ENCODE peak calls at places on chromosomes 6 and 20, in four cellular contexts. One of them, this sample, is unnamed.

GRCh38 chr6:15439410-15440022 is 193.6 kb downstream of the JARID2 start:
- DNase-seq in OCI-LY7: no peak
- DNase-seq in progenitor cell of endocrine pancreas: no peak
- DNase-seq in MM.1S: peak
- DNase-seq in this sample: no peak

GRCh38 chr6:145483191-145483996 is 251.9 kb downstream of the EPM2A start:
- DNase-seq in MM.1S: no peak
- DNase-seq in OCI-LY7: no peak
- DNase-seq in progenitor cell of endocrine pancreas: no peak
- DNase-seq in this sample: no peak

GRCh38 chr6:35034411-35035171 is 106.5 kb downstream of the TCP11 start:
- DNase-seq in OCI-LY7: no peak
- DNase-seq in MM.1S: no peak
- DNase-seq in progenitor cell of endocrine pancreas: no peak
- DNase-seq in this sample: peak

GRCh38 chr20:40883097-40883496 is 145.5 kb upstream of the TOP1 start:
- DNase-seq in OCI-LY7: no peak
- DNase-seq in MM.1S: no peak
- DNase-seq in progenitor cell of endocrine pancreas: no peak
- DNase-seq in this sample: no peak

GRCh38 chr6:101779051-101779844 is 385.7 kb downstream of the GRIK2 start:
- DNase-seq in MM.1S: no peak
- DNase-seq in OCI-LY7: no peak
- DNase-seq in progenitor cell of endocrine pancreas: no peak
- DNase-seq in this sample: no peak

GRCh38 chr6:150334790-150335783 is 33.7 kb upstream of the IYD start:
- DNase-seq in OCI-LY7: peak
- DNase-seq in MM.1S: peak
- DNase-seq in progenitor cell of endocrine pancreas: peak
- DNase-seq in this sample: no peak

GRCh38 chr6:57024775-57025174 is 21.7 kb upstream of the KIAA1586 start:
- DNase-seq in OCI-LY7: no peak
- DNase-seq in progenitor cell of endocrine pancreas: no peak
- DNase-seq in MM.1S: no peak
- DNase-seq in this sample: no peak

GRCh38 chr6:27040244-27041042 is 207.1 kb upstream of the PRSS16 start:
- DNase-seq in MM.1S: no peak
- DNase-seq in OCI-LY7: no peak
- DNase-seq in progenitor cell of endocrine pancreas: no peak
- DNase-seq in this sample: no peak

GRCh38 chr6:1761472-1761871 is 151.8 kb downstream of the FOXC1 start:
- DNase-seq in OCI-LY7: no peak
- DNase-seq in progenitor cell of endocrine pancreas: no peak
- DNase-seq in MM.1S: no peak
- DNase-seq in this sample: no peak

GRCh38 chr6:118770112-118770788 is 118.9 kb upstream of the CEP85L start:
- DNase-seq in MM.1S: no peak
- DNase-seq in OCI-LY7: no peak
- DNase-seq in progenitor cell of endocrine pancreas: no peak
- DNase-seq in this sample: no peak

GRCh38 chr6:2467929-2468600 is 222.7 kb upstream of the GMDS start:
- DNase-seq in MM.1S: no peak
- DNase-seq in OCI-LY7: no peak
- DNase-seq in progenitor cell of endocrine pancreas: no peak
- DNase-seq in this sample: no peak

GRCh38 chr20:24664266-24664986 is 195.0 kb downstream of the SYNDIG1 start:
- DNase-seq in OCI-LY7: no peak
- DNase-seq in MM.1S: no peak
- DNase-seq in progenitor cell of endocrine pancreas: no peak
- DNase-seq in this sample: peak

GRCh38 chr6:87806635-87807034 is 104.6 kb upstream of the AKIRIN2 start:
- DNase-seq in progenitor cell of endocrine pancreas: no peak
- DNase-seq in MM.1S: no peak
- DNase-seq in OCI-LY7: no peak
- DNase-seq in this sample: no peak

GRCh38 chr6:82251942-82252341 is 4.4 kb upstream of the IBTK start:
- DNase-seq in progenitor cell of endocrine pancreas: no peak
- DNase-seq in OCI-LY7: peak
- DNase-seq in MM.1S: peak
- DNase-seq in this sample: no peak

GRCh38 chr6:64266351-64266821 is 630.8 kb downstream of the PHF3 start:
- DNase-seq in MM.1S: peak
- DNase-seq in OCI-LY7: no peak
- DNase-seq in progenitor cell of endocrine pancreas: no peak
- DNase-seq in this sample: no peak

GRCh38 chr20:48690888-48691287 is 136.9 kb downstream of the PREX1 start:
- DNase-seq in progenitor cell of endocrine pancreas: no peak
- DNase-seq in MM.1S: no peak
- DNase-seq in OCI-LY7: no peak
- DNase-seq in this sample: no peak

GRCh38 chr6:10555625-10556309 is 34.6 kb downstream of the GCNT2 start:
- DNase-seq in progenitor cell of endocrine pancreas: no peak
- DNase-seq in MM.1S: no peak
- DNase-seq in OCI-LY7: no peak
- DNase-seq in this sample: peak

GRCh38 chr20:31819083-31819784 is at the start of gene MYLK2:
- DNase-seq in progenitor cell of endocrine pancreas: no peak
- DNase-seq in MM.1S: no peak
- DNase-seq in OCI-LY7: no peak
- DNase-seq in this sample: no peak

GRCh38 chr20:44601801-44602204 is 19.4 kb downstream of the PKIG start:
- DNase-seq in progenitor cell of endocrine pancreas: no peak
- DNase-seq in MM.1S: no peak
- DNase-seq in OCI-LY7: no peak
- DNase-seq in this sample: peak

GRCh38 chr6:29858006-29858405 is 30.4 kb downstream of the HLA-G start:
- DNase-seq in progenitor cell of endocrine pancreas: no peak
- DNase-seq in OCI-LY7: no peak
- DNase-seq in MM.1S: no peak
- DNase-seq in this sample: no peak

GRCh38 chr6:168394606-168395005 is 46.4 kb upstream of the SMOC2 start:
- DNase-seq in OCI-LY7: no peak
- DNase-seq in progenitor cell of endocrine pancreas: no peak
- DNase-seq in MM.1S: no peak
- DNase-seq in this sample: peak

DNA sequence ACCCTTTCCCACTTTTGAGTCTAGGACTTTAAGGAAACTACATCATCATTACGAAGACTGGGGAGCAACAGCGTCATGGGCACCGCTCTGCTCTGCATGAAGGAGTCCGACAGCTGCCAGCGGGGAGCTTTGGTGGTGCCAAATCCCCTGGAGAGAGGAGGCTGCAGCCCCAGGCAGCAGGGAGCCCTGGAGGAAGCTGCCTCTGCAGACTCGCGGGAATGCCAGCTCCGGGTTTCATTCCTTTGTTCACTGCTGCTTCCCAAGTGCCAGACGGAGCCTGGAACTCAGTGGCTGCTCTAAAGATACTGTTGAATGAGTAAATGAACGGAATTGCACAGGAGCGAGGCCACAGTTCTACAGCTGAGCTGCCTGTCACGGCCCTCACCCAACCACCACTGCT is 196.5 kb upstream of the THBS2 start:
- DNase-seq in OCI-LY7: no peak
- DNase-seq in MM.1S: no peak
- DNase-seq in progenitor cell of endocrine pancreas: no peak
- DNase-seq in this sample: no peak
- TF ChIP-seq CTCF in OCI-LY7: no peak
- TF ChIP-seq CTCF in MM.1S: no peak
- TF ChIP-seq CTCF in progenitor cell of endocrine pancreas: no peak
- TF ChIP-seq CTCF in this sample: no peak

DNA sequence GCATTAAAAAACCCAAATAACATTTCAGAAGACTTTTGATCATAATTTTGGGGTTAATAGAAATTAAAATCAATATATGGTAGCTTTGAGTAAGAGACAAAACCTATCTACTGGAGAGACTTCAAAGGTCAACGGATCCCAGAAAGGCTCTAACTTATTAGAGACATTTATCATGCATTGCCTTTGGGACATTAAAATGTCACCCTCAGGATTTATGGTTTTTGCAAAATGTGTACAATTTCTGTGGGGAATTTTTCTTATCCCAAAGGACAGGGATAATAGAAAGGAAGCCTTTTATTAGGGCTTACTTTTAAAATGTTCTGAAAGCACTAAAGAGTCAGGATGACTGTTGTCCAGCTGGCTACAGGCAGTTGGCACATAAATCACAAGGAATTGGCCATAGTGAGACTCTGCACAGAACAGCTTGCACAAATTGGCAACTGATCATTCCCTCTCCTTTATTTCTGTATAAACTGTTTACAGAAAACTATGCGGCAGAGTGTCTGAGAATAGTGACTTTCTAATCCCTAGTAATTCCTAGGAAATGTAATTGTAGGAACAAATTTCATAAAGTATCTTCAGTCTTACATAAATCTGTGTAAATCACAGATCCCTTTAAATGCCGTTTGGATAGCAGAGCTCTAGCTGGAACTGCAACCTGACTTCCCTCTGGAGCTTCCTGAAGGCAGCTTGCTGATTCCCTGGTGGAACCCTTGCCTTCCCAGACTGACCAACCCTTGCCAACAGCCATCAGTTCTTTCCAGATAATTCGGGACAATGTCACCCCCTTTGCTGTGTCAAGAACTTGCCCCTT is 201.1 kb upstream of the PREP start:
- DNase-seq in progenitor cell of endocrine pancreas: no peak
- DNase-seq in MM.1S: no peak
- DNase-seq in OCI-LY7: no peak
- DNase-seq in this sample: no peak
- TF ChIP-seq CTCF in progenitor cell of endocrine pancreas: no peak
- TF ChIP-seq CTCF in MM.1S: no peak
- TF ChIP-seq CTCF in OCI-LY7: no peak
- TF ChIP-seq CTCF in this sample: no peak

GRCh38 chr6:77652739-77653138 is at the start of gene MEI4:
- DNase-seq in progenitor cell of endocrine pancreas: no peak
- DNase-seq in OCI-LY7: no peak
- DNase-seq in MM.1S: no peak
- DNase-seq in this sample: no peak

GRCh38 chr6:77653817-77654216 is 978 bp downstream of the MEI4 start:
- DNase-seq in OCI-LY7: no peak
- DNase-seq in MM.1S: no peak
- DNase-seq in progenitor cell of endocrine pancreas: no peak
- DNase-seq in this sample: no peak

DNA sequence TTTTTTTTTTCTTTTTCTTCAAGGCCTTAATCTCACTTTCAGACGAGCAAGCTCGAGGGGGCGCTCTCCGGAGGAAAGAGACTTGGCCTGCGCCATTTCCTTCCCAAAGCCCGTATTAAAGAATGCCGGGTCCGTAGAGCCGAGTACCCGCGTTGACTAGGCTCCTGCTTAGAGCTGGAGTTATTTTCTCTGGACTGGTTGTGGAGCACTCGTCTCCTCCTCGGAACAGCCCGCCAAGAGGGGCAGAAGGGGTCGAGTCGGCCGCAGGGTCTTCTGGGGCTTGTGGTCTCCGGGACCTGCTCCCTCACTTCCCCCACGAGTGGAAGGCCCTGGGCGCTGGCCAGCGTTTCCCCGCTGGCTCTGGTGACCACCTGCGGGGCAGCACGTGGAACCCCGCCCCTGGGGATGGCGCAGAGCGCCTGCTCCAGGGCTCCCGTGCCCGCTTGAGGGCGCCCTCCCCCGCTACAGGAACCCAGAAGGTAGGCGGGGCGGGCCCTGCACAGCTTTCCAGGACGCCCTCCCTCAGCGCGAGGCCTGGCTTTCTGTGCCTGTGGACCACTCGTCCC is 2.7 kb upstream of the MEI4 start:
- DNase-seq in progenitor cell of endocrine pancreas: peak
- DNase-seq in MM.1S: peak
- DNase-seq in OCI-LY7: no peak
- DNase-seq in this sample: no peak
- TF ChIP-seq CTCF in progenitor cell of endocrine pancreas: peak
- TF ChIP-seq CTCF in MM.1S: no peak
- TF ChIP-seq CTCF in OCI-LY7: no peak
- TF ChIP-seq CTCF in this sample: no peak

GRCh38 chr6:41450581-41450980 is 95.6 kb upstream of the FOXP4 start:
- DNase-seq in OCI-LY7: no peak
- DNase-seq in MM.1S: no peak
- DNase-seq in progenitor cell of endocrine pancreas: no peak
- DNase-seq in this sample: no peak

GRCh38 chr6:41449399-41450245 is 96.6 kb upstream of the FOXP4 start:
- DNase-seq in progenitor cell of endocrine pancreas: no peak
- DNase-seq in MM.1S: no peak
- DNase-seq in OCI-LY7: no peak
- DNase-seq in this sample: no peak

GRCh38 chr6:41451515-41452163 is 94.5 kb upstream of the FOXP4 start:
- DNase-seq in MM.1S: no peak
- DNase-seq in OCI-LY7: no peak
- DNase-seq in progenitor cell of endocrine pancreas: no peak
- DNase-seq in this sample: peak

GRCh38 chr6:41452763-41453162 is 93.4 kb upstream of the FOXP4 start:
- DNase-seq in OCI-LY7: no peak
- DNase-seq in MM.1S: no peak
- DNase-seq in progenitor cell of endocrine pancreas: no peak
- DNase-seq in this sample: no peak

DNA sequence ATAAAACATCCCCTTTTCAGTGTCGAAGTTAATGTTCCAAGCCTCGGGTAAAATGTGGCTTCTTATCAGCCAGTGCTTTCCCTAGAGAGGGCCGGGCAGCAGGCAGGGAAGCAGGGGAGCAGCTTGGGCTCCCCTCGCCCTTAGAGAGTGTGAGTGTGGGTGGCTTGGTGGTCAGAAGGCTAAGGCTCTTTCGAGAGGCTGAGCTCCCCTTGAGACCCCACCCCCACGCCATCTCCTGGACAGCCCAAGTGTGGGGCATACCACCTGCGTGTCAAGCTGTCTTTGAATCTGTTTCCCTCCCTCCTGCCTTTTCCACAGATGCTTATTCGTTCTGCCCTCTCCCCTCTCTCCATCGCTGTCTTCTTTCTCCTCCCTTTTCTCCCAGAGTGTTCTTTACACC is 95.1 kb upstream of the FOXP4 start:
- DNase-seq in MM.1S: no peak
- DNase-seq in OCI-LY7: peak
- DNase-seq in progenitor cell of endocrine pancreas: no peak
- DNase-seq in this sample: no peak
- TF ChIP-seq CTCF in MM.1S: no peak
- TF ChIP-seq CTCF in OCI-LY7: peak
- TF ChIP-seq CTCF in progenitor cell of endocrine pancreas: peak
- TF ChIP-seq CTCF in this sample: no peak

GRCh38 chr20:60851826-60852704 is 400.0 kb upstream of the CDH4 start:
- DNase-seq in MM.1S: peak
- DNase-seq in progenitor cell of endocrine pancreas: peak
- DNase-seq in OCI-LY7: peak
- DNase-seq in this sample: no peak
- TF ChIP-seq CTCF in MM.1S: peak
- TF ChIP-seq CTCF in progenitor cell of endocrine pancreas: peak
- TF ChIP-seq CTCF in OCI-LY7: peak
- TF ChIP-seq CTCF in this sample: no peak

This sample was measured in tibial artery.